ENCODE peak calls at places on chromosome 20, in seven cellular contexts. O is GM12891, D is HFFc6, Q is GM19239, V is T-cell, J is NCI-H1436, N is breast epithelium. Z is an unnamed sample.

GRCh38 chr20:12068146-12068545 is 150.5 kb downstream of the BTBD3 start:
- DNase-seq in N (no peak), D (no peak), V (no peak), Q (no peak), O (no peak), J (no peak), Z (no peak)

GRCh38 chr20:63692436-63693078 is 3.9 kb upstream of the TNFRSF6B start:
- DNase-seq in V (no peak), O (no peak), N (no peak), Q (no peak), J (no peak), D (peak; percentile 20), Z (no peak)

GRCh38 chr20:60921021-60921622 is 330.9 kb upstream of the CDH4 start:
- DNase-seq in Q (no peak), J (no peak), D (no peak), N (no peak), O (no peak), V (no peak), Z (no peak)

GRCh38 chr20:56710577-56711465 is 81.7 kb downstream of the TFAP2C start:
- DNase-seq in V (no peak), D (peak; percentile 51), O (no peak), Q (no peak), J (no peak), N (no peak), Z (peak; percentile 4)

GRCh38 chr20:47336013-47336754 is 20.3 kb downstream of the ZMYND8 start:
- DNase-seq in D (peak; percentile 86), O (no peak), N (no peak), V (no peak), Q (no peak), J (no peak), Z (no peak)

GRCh38 chr20:44532981-44533331 is 11.1 kb upstream of the SERINC3 start:
- DNase-seq in J (no peak), Q (no peak), V (no peak), N (no peak), O (no peak), D (peak; percentile 58), Z (peak; percentile 33)

GRCh38 chr20:37443596-37443995 is 77.5 kb upstream of the NNAT start:
- DNase-seq in J (no peak), V (no peak), N (no peak), D (no peak), O (no peak), Q (no peak), Z (no peak)

GRCh38 chr20:13231031-13231752 is 10.1 kb downstream of the ISM1 start:
- DNase-seq in J (no peak), N (no peak), V (no peak), D (peak; percentile 2), O (no peak), Q (no peak), Z (peak; percentile 78)

GRCh38 chr20:46130534-46130933 is 12.4 kb downstream of the CD40 start:
- DNase-seq in Q (no peak), J (no peak), D (no peak), N (peak; percentile 27), V (no peak), O (no peak), Z (no peak)

GRCh38 chr20:40305303-40305702 is 383.7 kb downstream of the MAFB start:
- DNase-seq in J (no peak), D (no peak), O (no peak), N (no peak), Q (no peak), V (no peak), Z (no peak)

GRCh38 chr20:49867453-49868215 is 47.7 kb downstream of the SPATA2 start:
- DNase-seq in V (no peak), Q (no peak), O (no peak), N (no peak), J (no peak), D (no peak), Z (no peak)

GRCh38 chr20:62921119-62921687 is 5.1 kb downstream of the DIDO1 start:
- DNase-seq in O (no peak), J (peak; percentile 52), V (no peak), D (peak; percentile 57), N (peak; percentile 75), Q (no peak), Z (no peak)

GRCh38 chr20:4805663-4806449 is 84.1 kb downstream of the PRND start:
- DNase-seq in D (no peak), O (no peak), N (no peak), Q (no peak), V (no peak), J (no peak), Z (no peak)

GRCh38 chr20:48668451-48668946 is 159.3 kb downstream of the PREX1 start:
- DNase-seq in V (no peak), J (no peak), N (no peak), D (no peak), O (no peak), Q (no peak), Z (no peak)

GRCh38 chr20:54846948-54847347 is 371.6 kb downstream of the DOK5 start:
- DNase-seq in N (no peak), J (no peak), O (no peak), Q (no peak), D (no peak), V (no peak), Z (no peak)

GRCh38 chr20:22619272-22619671 is 34.9 kb upstream of the FOXA2 start:
- DNase-seq in V (no peak), O (no peak), J (no peak), D (no peak), Q (no peak), N (no peak), Z (no peak)

GRCh38 chr20:6704132-6704861 is 63.2 kb upstream of the BMP2 start:
- DNase-seq in J (no peak), N (no peak), O (no peak), D (peak; percentile 15), V (no peak), Q (no peak), Z (no peak)

GRCh38 chr20:64228751-64229518 is 26.6 kb upstream of the PCMTD2 start:
- DNase-seq in V (no peak), D (no peak), O (no peak), J (no peak), N (no peak), Q (no peak), Z (no peak)

GRCh38 chr20:4217349-4217761 is 202.0 kb upstream of the RNF24 start:
- DNase-seq in J (no peak), N (no peak), D (no peak), V (no peak), O (no peak), Q (no peak), Z (no peak)

Z was measured in HS-5.